ENCODE peak calls at places on chromosome 20, in ten cellular contexts. One of them, this sample, is unnamed.

GRCh38 chr20:19785173-19785799 is 27.2 kb downstream of the RIN2 start:
- DNase-seq in RPMI8226: no peak
- DNase-seq in brain microvascular endothelial cell: no peak
- DNase-seq in NCI-H69: no peak
- DNase-seq in left colon: no peak
- DNase-seq in uterus: no peak
- DNase-seq in GM04503: peak; percentile 49
- DNase-seq in neuronal stem cell: no peak
- DNase-seq in activated CD8-positive, alpha-beta T cell treated with anti-CD3 and anti-CD28 coated beads for 36 hours: no peak
- DNase-seq in Panc1: no peak
- DNase-seq in this sample: no peak

GRCh38 chr20:40913224-40913821 is 115.3 kb upstream of the TOP1 start:
- DNase-seq in RPMI8226: no peak
- DNase-seq in brain microvascular endothelial cell: no peak
- DNase-seq in NCI-H69: no peak
- DNase-seq in left colon: no peak
- DNase-seq in uterus: no peak
- DNase-seq in GM04503: no peak
- DNase-seq in neuronal stem cell: no peak
- DNase-seq in activated CD8-positive, alpha-beta T cell treated with anti-CD3 and anti-CD28 coated beads for 36 hours: no peak
- DNase-seq in Panc1: no peak
- DNase-seq in this sample: no peak

GRCh38 chr20:1754749-1755148 is 97.2 kb upstream of the SIRPG start:
- DNase-seq in RPMI8226: no peak
- DNase-seq in brain microvascular endothelial cell: no peak
- DNase-seq in NCI-H69: no peak
- DNase-seq in left colon: no peak
- DNase-seq in uterus: no peak
- DNase-seq in GM04503: no peak
- DNase-seq in neuronal stem cell: no peak
- DNase-seq in activated CD8-positive, alpha-beta T cell treated with anti-CD3 and anti-CD28 coated beads for 36 hours: no peak
- DNase-seq in Panc1: no peak
- DNase-seq in this sample: no peak

GRCh38 chr20:50594591-50595432 is 84.6 kb downstream of the PTPN1 start:
- DNase-seq in RPMI8226: peak; percentile 27
- DNase-seq in brain microvascular endothelial cell: no peak
- DNase-seq in NCI-H69: no peak
- DNase-seq in left colon: no peak
- DNase-seq in uterus: no peak
- DNase-seq in GM04503: no peak
- DNase-seq in neuronal stem cell: no peak
- DNase-seq in activated CD8-positive, alpha-beta T cell treated with anti-CD3 and anti-CD28 coated beads for 36 hours: no peak
- DNase-seq in Panc1: no peak
- DNase-seq in this sample: no peak

GRCh38 chr20:54350415-54350814 is 125.0 kb upstream of the DOK5 start:
- DNase-seq in RPMI8226: no peak
- DNase-seq in brain microvascular endothelial cell: peak; percentile 18
- DNase-seq in NCI-H69: no peak
- DNase-seq in left colon: no peak
- DNase-seq in uterus: no peak
- DNase-seq in GM04503: no peak
- DNase-seq in neuronal stem cell: no peak
- DNase-seq in activated CD8-positive, alpha-beta T cell treated with anti-CD3 and anti-CD28 coated beads for 36 hours: no peak
- DNase-seq in Panc1: no peak
- DNase-seq in this sample: no peak

GRCh38 chr20:1187605-1188171 is 2.9 kb upstream of the TMEM74B start:
- DNase-seq in RPMI8226: no peak
- DNase-seq in brain microvascular endothelial cell: no peak
- DNase-seq in NCI-H69: no peak
- DNase-seq in left colon: no peak
- DNase-seq in uterus: no peak
- DNase-seq in GM04503: no peak
- DNase-seq in neuronal stem cell: no peak
- DNase-seq in activated CD8-positive, alpha-beta T cell treated with anti-CD3 and anti-CD28 coated beads for 36 hours: no peak
- DNase-seq in Panc1: no peak
- DNase-seq in this sample: no peak

GRCh38 chr20:47792021-47792618 is 6.8 kb upstream of the SULF2 start:
- DNase-seq in RPMI8226: peak; percentile 44
- DNase-seq in brain microvascular endothelial cell: peak; percentile 88
- DNase-seq in NCI-H69: peak; percentile 89
- DNase-seq in left colon: peak; percentile 54
- DNase-seq in uterus: peak; percentile 91
- DNase-seq in GM04503: peak; percentile 95
- DNase-seq in neuronal stem cell: no peak
- DNase-seq in activated CD8-positive, alpha-beta T cell treated with anti-CD3 and anti-CD28 coated beads for 36 hours: no peak
- DNase-seq in Panc1: no peak
- DNase-seq in this sample: peak; percentile 75

GRCh38 chr20:39019805-39020325 is 57.7 kb downstream of the DHX35 start:
- DNase-seq in RPMI8226: peak; percentile 18
- DNase-seq in brain microvascular endothelial cell: no peak
- DNase-seq in NCI-H69: no peak
- DNase-seq in left colon: no peak
- DNase-seq in uterus: no peak
- DNase-seq in GM04503: no peak
- DNase-seq in neuronal stem cell: no peak
- DNase-seq in activated CD8-positive, alpha-beta T cell treated with anti-CD3 and anti-CD28 coated beads for 36 hours: peak; percentile 79
- DNase-seq in Panc1: no peak
- DNase-seq in this sample: no peak

GRCh38 chr20:24289737-24290481 is 179.5 kb upstream of the SYNDIG1 start:
- DNase-seq in RPMI8226: no peak
- DNase-seq in brain microvascular endothelial cell: no peak
- DNase-seq in NCI-H69: no peak
- DNase-seq in left colon: no peak
- DNase-seq in uterus: no peak
- DNase-seq in GM04503: no peak
- DNase-seq in neuronal stem cell: no peak
- DNase-seq in activated CD8-positive, alpha-beta T cell treated with anti-CD3 and anti-CD28 coated beads for 36 hours: peak; percentile 58
- DNase-seq in Panc1: no peak
- DNase-seq in this sample: no peak

GRCh38 chr20:4837760-4838159 is 116.1 kb downstream of the PRND start:
- DNase-seq in RPMI8226: no peak
- DNase-seq in brain microvascular endothelial cell: no peak
- DNase-seq in NCI-H69: no peak
- DNase-seq in left colon: no peak
- DNase-seq in uterus: no peak
- DNase-seq in GM04503: no peak
- DNase-seq in neuronal stem cell: no peak
- DNase-seq in activated CD8-positive, alpha-beta T cell treated with anti-CD3 and anti-CD28 coated beads for 36 hours: no peak
- DNase-seq in Panc1: no peak
- DNase-seq in this sample: no peak

GRCh38 chr20:36308318-36308710 is 2.2 kb downstream of the DLGAP4 start:
- DNase-seq in RPMI8226: no peak
- DNase-seq in brain microvascular endothelial cell: no peak
- DNase-seq in NCI-H69: no peak
- DNase-seq in left colon: no peak
- DNase-seq in uterus: no peak
- DNase-seq in GM04503: no peak
- DNase-seq in neuronal stem cell: no peak
- DNase-seq in activated CD8-positive, alpha-beta T cell treated with anti-CD3 and anti-CD28 coated beads for 36 hours: no peak
- DNase-seq in Panc1: no peak
- DNase-seq in this sample: no peak

GRCh38 chr20:33372993-33373441 is 28.3 kb downstream of the CDK5RAP1 start:
- DNase-seq in RPMI8226: peak; percentile 17
- DNase-seq in brain microvascular endothelial cell: no peak
- DNase-seq in NCI-H69: no peak
- DNase-seq in left colon: no peak
- DNase-seq in uterus: no peak
- DNase-seq in GM04503: no peak
- DNase-seq in neuronal stem cell: no peak
- DNase-seq in activated CD8-positive, alpha-beta T cell treated with anti-CD3 and anti-CD28 coated beads for 36 hours: no peak
- DNase-seq in Panc1: no peak
- DNase-seq in this sample: no peak

GRCh38 chr20:45017281-45017680 is 51.0 kb downstream of the STK4 start:
- DNase-seq in RPMI8226: no peak
- DNase-seq in brain microvascular endothelial cell: no peak
- DNase-seq in NCI-H69: no peak
- DNase-seq in left colon: no peak
- DNase-seq in uterus: no peak
- DNase-seq in GM04503: no peak
- DNase-seq in neuronal stem cell: no peak
- DNase-seq in activated CD8-positive, alpha-beta T cell treated with anti-CD3 and anti-CD28 coated beads for 36 hours: no peak
- DNase-seq in Panc1: no peak
- DNase-seq in this sample: no peak